ENCODE peak calls at places on chromosome 21, in nine cellular contexts. One of them, this sample, is unnamed.

GRCh38 chr21:38917045-38917774 is 111.5 kb downstream of the ETS2 start:
- DNase-seq in AG10803: no peak
- DNase-seq in BJ: no peak
- DNase-seq in IMR-90: no peak
- DNase-seq in endothelial cell of umbilical vein: no peak
- DNase-seq in spleen: no peak
- DNase-seq in breast epithelium: peak; percentile 16
- DNase-seq in cardiac fibroblast: no peak
- DNase-seq in bronchial epithelial cell: peak; percentile 77
- DNase-seq in this sample: no peak

GRCh38 chr21:26544208-26544607 is 28.9 kb downstream of the CYYR1 start:
- DNase-seq in AG10803: no peak
- DNase-seq in BJ: no peak
- DNase-seq in IMR-90: no peak
- DNase-seq in endothelial cell of umbilical vein: no peak
- DNase-seq in spleen: no peak
- DNase-seq in breast epithelium: no peak
- DNase-seq in cardiac fibroblast: no peak
- DNase-seq in bronchial epithelial cell: no peak
- DNase-seq in this sample: no peak

GRCh38 chr21:38811257-38811656 is 5.5 kb downstream of the ETS2 start:
- DNase-seq in AG10803: peak; percentile 89
- DNase-seq in BJ: peak; percentile 80
- DNase-seq in IMR-90: peak; percentile 95
- DNase-seq in endothelial cell of umbilical vein: peak; percentile 87
- DNase-seq in spleen: no peak
- DNase-seq in breast epithelium: no peak
- DNase-seq in cardiac fibroblast: peak; percentile 98
- DNase-seq in bronchial epithelial cell: peak; percentile 98
- DNase-seq in this sample: peak; percentile 89

GRCh38 chr21:28734522-28735175 is 258.0 kb downstream of the LTN1 start:
- DNase-seq in AG10803: no peak
- DNase-seq in BJ: no peak
- DNase-seq in IMR-90: peak; percentile 17
- DNase-seq in endothelial cell of umbilical vein: no peak
- DNase-seq in spleen: no peak
- DNase-seq in breast epithelium: no peak
- DNase-seq in cardiac fibroblast: no peak
- DNase-seq in bronchial epithelial cell: peak; percentile 80
- DNase-seq in this sample: no peak

GRCh38 chr21:40355076-40355475 is 487.8 kb downstream of the PCP4 start:
- DNase-seq in AG10803: no peak
- DNase-seq in BJ: no peak
- DNase-seq in IMR-90: no peak
- DNase-seq in endothelial cell of umbilical vein: no peak
- DNase-seq in spleen: no peak
- DNase-seq in breast epithelium: no peak
- DNase-seq in cardiac fibroblast: no peak
- DNase-seq in bronchial epithelial cell: no peak
- DNase-seq in this sample: no peak

GRCh38 chr21:20875741-20876140 is 122.5 kb upstream of the NCAM2 start:
- DNase-seq in AG10803: no peak
- DNase-seq in BJ: no peak
- DNase-seq in IMR-90: no peak
- DNase-seq in endothelial cell of umbilical vein: no peak
- DNase-seq in spleen: no peak
- DNase-seq in breast epithelium: no peak
- DNase-seq in cardiac fibroblast: no peak
- DNase-seq in bronchial epithelial cell: no peak
- DNase-seq in this sample: no peak

GRCh38 chr21:17730782-17731181 is 88.4 kb downstream of the C21orf91 start:
- DNase-seq in AG10803: peak; percentile 3
- DNase-seq in BJ: no peak
- DNase-seq in IMR-90: no peak
- DNase-seq in endothelial cell of umbilical vein: peak; percentile 7
- DNase-seq in spleen: no peak
- DNase-seq in breast epithelium: no peak
- DNase-seq in cardiac fibroblast: peak; percentile 27
- DNase-seq in bronchial epithelial cell: peak; percentile 23
- DNase-seq in this sample: peak; percentile 34

GRCh38 chr21:21971384-21971783 is 973.2 kb downstream of the NCAM2 start:
- DNase-seq in AG10803: no peak
- DNase-seq in BJ: no peak
- DNase-seq in IMR-90: no peak
- DNase-seq in endothelial cell of umbilical vein: no peak
- DNase-seq in spleen: no peak
- DNase-seq in breast epithelium: no peak
- DNase-seq in cardiac fibroblast: no peak
- DNase-seq in bronchial epithelial cell: no peak
- DNase-seq in this sample: no peak

GRCh38 chr21:39581414-39581813 is 31.3 kb upstream of the B3GALT5 start:
- DNase-seq in AG10803: no peak
- DNase-seq in BJ: no peak
- DNase-seq in IMR-90: no peak
- DNase-seq in endothelial cell of umbilical vein: no peak
- DNase-seq in spleen: no peak
- DNase-seq in breast epithelium: no peak
- DNase-seq in cardiac fibroblast: no peak
- DNase-seq in bronchial epithelial cell: no peak
- DNase-seq in this sample: no peak

GRCh38 chr21:35266546-35266945 is 217.4 kb upstream of the RUNX1 start:
- DNase-seq in AG10803: no peak
- DNase-seq in BJ: no peak
- DNase-seq in IMR-90: no peak
- DNase-seq in endothelial cell of umbilical vein: no peak
- DNase-seq in spleen: no peak
- DNase-seq in breast epithelium: no peak
- DNase-seq in cardiac fibroblast: no peak
- DNase-seq in bronchial epithelial cell: peak; percentile 65
- DNase-seq in this sample: no peak

GRCh38 chr21:36076878-36077658 is 7.2 kb downstream of the CBR1 start:
- DNase-seq in AG10803: no peak
- DNase-seq in BJ: no peak
- DNase-seq in IMR-90: no peak
- DNase-seq in endothelial cell of umbilical vein: no peak
- DNase-seq in spleen: no peak
- DNase-seq in breast epithelium: no peak
- DNase-seq in cardiac fibroblast: no peak
- DNase-seq in bronchial epithelial cell: no peak
- DNase-seq in this sample: no peak

GRCh38 chr21:26169611-26170470 is 729 bp downstream of the APP start:
- DNase-seq in AG10803: peak; percentile 60
- DNase-seq in BJ: no peak
- DNase-seq in IMR-90: peak; percentile 65
- DNase-seq in endothelial cell of umbilical vein: peak; percentile 59
- DNase-seq in spleen: peak; percentile 92
- DNase-seq in breast epithelium: peak; percentile 38
- DNase-seq in cardiac fibroblast: peak; percentile 73
- DNase-seq in bronchial epithelial cell: no peak
- DNase-seq in this sample: peak; percentile 74

GRCh38 chr21:15222711-15223110 is 157.9 kb upstream of the NRIP1 start:
- DNase-seq in AG10803: no peak
- DNase-seq in BJ: no peak
- DNase-seq in IMR-90: no peak
- DNase-seq in endothelial cell of umbilical vein: no peak
- DNase-seq in spleen: no peak
- DNase-seq in breast epithelium: no peak
- DNase-seq in cardiac fibroblast: peak; percentile 74
- DNase-seq in bronchial epithelial cell: peak; percentile 98
- DNase-seq in this sample: no peak

GRCh38 chr21:15063821-15064575 is 802 bp downstream of the NRIP1 start:
- DNase-seq in AG10803: peak; percentile 34
- DNase-seq in BJ: no peak
- DNase-seq in IMR-90: no peak
- DNase-seq in endothelial cell of umbilical vein: no peak
- DNase-seq in spleen: no peak
- DNase-seq in breast epithelium: peak; percentile 30
- DNase-seq in cardiac fibroblast: peak; percentile 46
- DNase-seq in bronchial epithelial cell: peak; percentile 37
- DNase-seq in this sample: peak; percentile 44

GRCh38 chr21:14453339-14453738 is 70.4 kb upstream of the HSPA13 start:
- DNase-seq in AG10803: no peak
- DNase-seq in BJ: no peak
- DNase-seq in IMR-90: no peak
- DNase-seq in endothelial cell of umbilical vein: no peak
- DNase-seq in spleen: no peak
- DNase-seq in breast epithelium: no peak
- DNase-seq in cardiac fibroblast: no peak
- DNase-seq in bronchial epithelial cell: no peak
- DNase-seq in this sample: no peak

DNA sequence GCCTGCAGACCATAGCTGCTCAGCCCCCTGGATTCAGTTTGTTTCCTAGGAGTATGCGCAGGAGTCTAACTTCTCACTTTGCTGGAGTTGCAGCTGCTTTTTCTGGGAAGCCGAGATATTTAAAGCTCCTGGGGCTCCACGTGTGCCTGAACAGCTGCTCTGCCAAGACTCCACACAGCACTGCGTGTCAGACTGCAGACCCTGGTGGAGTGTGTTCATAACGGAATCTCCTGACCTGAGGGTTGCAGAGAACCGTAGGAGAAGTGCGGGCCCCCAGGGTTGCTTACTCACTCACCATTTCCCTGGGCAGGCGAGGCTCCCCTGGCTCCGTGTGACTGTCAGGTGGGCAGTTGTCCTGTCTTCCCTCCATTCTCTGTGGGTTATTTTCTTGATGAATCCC is 474.3 kb upstream of the TMPRSS15 start:
- DNase-seq in AG10803: no peak
- DNase-seq in BJ: no peak
- DNase-seq in IMR-90: no peak
- DNase-seq in endothelial cell of umbilical vein: no peak
- DNase-seq in spleen: no peak
- DNase-seq in breast epithelium: no peak
- DNase-seq in cardiac fibroblast: no peak
- DNase-seq in bronchial epithelial cell: no peak
- DNase-seq in this sample: no peak
- H3K4me3 ChIP-seq in AG10803: no peak overlapping the region
- H3K4me3 ChIP-seq in BJ: no peak overlapping the region
- H3K4me3 ChIP-seq in IMR-90: no peak overlapping the region
- H3K4me3 ChIP-seq in endothelial cell of umbilical vein: no peak overlapping the region
- H3K4me3 ChIP-seq in spleen: no peak overlapping the region
- H3K4me3 ChIP-seq in breast epithelium: no peak overlapping the region
- H3K4me3 ChIP-seq in cardiac fibroblast: no peak overlapping the region
- H3K4me3 ChIP-seq in bronchial epithelial cell: no peak overlapping the region
- H3K4me3 ChIP-seq in this sample: no peak overlapping the region

GRCh38 chr21:41745971-41746743 is 20.7 kb downstream of the RIPK4 start:
- DNase-seq in AG10803: no peak
- DNase-seq in BJ: no peak
- DNase-seq in IMR-90: no peak
- DNase-seq in endothelial cell of umbilical vein: no peak
- DNase-seq in spleen: no peak
- DNase-seq in breast epithelium: no peak
- DNase-seq in cardiac fibroblast: no peak
- DNase-seq in bronchial epithelial cell: no peak
- DNase-seq in this sample: no peak
- TF ChIP-seq CTCF in AG10803: no peak
- TF ChIP-seq CTCF in BJ: no peak
- TF ChIP-seq CTCF in IMR-90: no peak
- TF ChIP-seq CTCF in endothelial cell of umbilical vein: no peak
- TF ChIP-seq CTCF in spleen: no peak
- TF ChIP-seq CTCF in breast epithelium: no peak
- TF ChIP-seq CTCF in cardiac fibroblast: no peak
- TF ChIP-seq CTCF in bronchial epithelial cell: no peak
- TF ChIP-seq CTCF in this sample: no peak

DNA sequence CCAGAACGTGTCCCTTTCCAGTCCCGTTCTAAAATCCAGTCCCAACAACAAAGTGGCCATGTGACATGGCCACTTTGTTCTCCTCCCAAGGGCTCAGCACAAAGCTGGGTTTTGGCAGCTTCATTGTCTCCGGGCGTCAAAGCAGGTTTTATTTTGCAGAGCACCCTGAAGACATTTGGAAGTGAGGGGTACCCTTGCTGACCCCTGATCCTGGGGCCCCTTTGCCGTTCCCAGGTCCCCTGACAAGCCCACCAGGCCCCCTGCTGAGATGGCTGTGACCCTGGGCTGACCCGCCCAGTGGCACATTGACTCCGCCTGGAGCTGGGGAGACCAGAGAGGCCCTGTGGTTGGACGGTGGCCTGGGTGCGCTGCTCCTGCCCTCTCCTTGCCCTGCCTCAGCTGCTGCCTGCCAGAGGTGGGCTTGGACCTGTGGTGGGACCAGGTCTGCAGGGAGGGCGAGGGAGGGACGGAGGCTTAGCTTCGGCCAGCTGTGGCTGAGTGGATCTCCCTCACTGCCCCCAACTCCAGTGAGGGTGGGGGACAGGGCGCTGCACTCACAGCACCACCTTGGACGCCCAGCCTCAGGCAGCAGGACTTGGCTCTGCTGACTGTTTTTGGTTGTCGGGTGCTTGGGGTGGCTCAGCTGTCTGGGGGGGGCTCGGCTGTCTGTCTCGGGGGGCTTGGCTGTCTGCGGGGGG is 4.3 kb downstream of the PFKL start:
- DNase-seq in AG10803: no peak
- DNase-seq in BJ: no peak
- DNase-seq in IMR-90: no peak
- DNase-seq in endothelial cell of umbilical vein: no peak
- DNase-seq in spleen: no peak
- DNase-seq in breast epithelium: no peak
- DNase-seq in cardiac fibroblast: no peak
- DNase-seq in bronchial epithelial cell: no peak
- DNase-seq in this sample: no peak
- H3K4me3 ChIP-seq in AG10803: no peak overlapping the region
- H3K4me3 ChIP-seq in BJ: no peak overlapping the region
- H3K4me3 ChIP-seq in IMR-90: no peak overlapping the region
- H3K4me3 ChIP-seq in endothelial cell of umbilical vein: no peak overlapping the region
- H3K4me3 ChIP-seq in spleen: no peak overlapping the region
- H3K4me3 ChIP-seq in breast epithelium: no peak overlapping the region
- H3K4me3 ChIP-seq in cardiac fibroblast: no peak overlapping the region
- H3K4me3 ChIP-seq in bronchial epithelial cell: no peak overlapping the region
- H3K4me3 ChIP-seq in this sample: no peak overlapping the region

GRCh38 chr21:37759777-37760176 is 156.5 kb downstream of the KCNJ6 start:
- DNase-seq in AG10803: no peak
- DNase-seq in BJ: no peak
- DNase-seq in IMR-90: no peak
- DNase-seq in endothelial cell of umbilical vein: no peak
- DNase-seq in spleen: no peak
- DNase-seq in breast epithelium: no peak
- DNase-seq in cardiac fibroblast: no peak
- DNase-seq in bronchial epithelial cell: no peak
- DNase-seq in this sample: no peak

GRCh38 chr21:37763298-37763697 is 153.0 kb downstream of the KCNJ6 start:
- DNase-seq in AG10803: no peak
- DNase-seq in BJ: no peak
- DNase-seq in IMR-90: no peak
- DNase-seq in endothelial cell of umbilical vein: no peak
- DNase-seq in spleen: no peak
- DNase-seq in breast epithelium: no peak
- DNase-seq in cardiac fibroblast: no peak
- DNase-seq in bronchial epithelial cell: no peak
- DNase-seq in this sample: no peak

GRCh38 chr21:37762606-37763005 is 153.7 kb downstream of the KCNJ6 start:
- DNase-seq in AG10803: peak; percentile 14
- DNase-seq in BJ: no peak
- DNase-seq in IMR-90: no peak
- DNase-seq in endothelial cell of umbilical vein: no peak
- DNase-seq in spleen: no peak
- DNase-seq in breast epithelium: no peak
- DNase-seq in cardiac fibroblast: no peak
- DNase-seq in bronchial epithelial cell: no peak
- DNase-seq in this sample: no peak

GRCh38 chr21:37757631-37758376 is 158.5 kb downstream of the KCNJ6 start:
- DNase-seq in AG10803: no peak
- DNase-seq in BJ: no peak
- DNase-seq in IMR-90: no peak
- DNase-seq in endothelial cell of umbilical vein: no peak
- DNase-seq in spleen: no peak
- DNase-seq in breast epithelium: no peak
- DNase-seq in cardiac fibroblast: no peak
- DNase-seq in bronchial epithelial cell: no peak
- DNase-seq in this sample: no peak

GRCh38 chr21:37758997-37759396 is 157.3 kb downstream of the KCNJ6 start:
- DNase-seq in AG10803: peak; percentile 63
- DNase-seq in BJ: no peak
- DNase-seq in IMR-90: peak; percentile 62
- DNase-seq in endothelial cell of umbilical vein: peak; percentile 6
- DNase-seq in spleen: no peak
- DNase-seq in breast epithelium: no peak
- DNase-seq in cardiac fibroblast: peak; percentile 59
- DNase-seq in bronchial epithelial cell: peak; percentile 16
- DNase-seq in this sample: peak; percentile 45
- TF ChIP-seq CTCF in AG10803: peak; percentile 87
- TF ChIP-seq CTCF in BJ: peak; percentile 92
- TF ChIP-seq CTCF in IMR-90: peak; percentile 89
- TF ChIP-seq CTCF in endothelial cell of umbilical vein: peak; percentile 23
- TF ChIP-seq CTCF in spleen: no peak
- TF ChIP-seq CTCF in breast epithelium: no peak
- TF ChIP-seq CTCF in cardiac fibroblast: peak; percentile 74
- TF ChIP-seq CTCF in bronchial epithelial cell: peak; percentile 65
- TF ChIP-seq CTCF in this sample: peak; percentile 57